ENCODE peak calls at places on chromosomes 12 and 14, in five cellular contexts. One of them, this sample, is unnamed.

GRCh38 chr12:29157486-29157946 is 8.4 kb downstream of the FAR2 start:
- DNase-seq in psoas muscle: no peak
- DNase-seq in suprapubic skin: no peak
- DNase-seq in adrenal gland: no peak
- DNase-seq in heart right ventricle: no peak
- DNase-seq in this sample: no peak

GRCh38 chr12:45191239-45191638 is 24.7 kb upstream of the ANO6 start:
- DNase-seq in psoas muscle: no peak
- DNase-seq in suprapubic skin: no peak
- DNase-seq in adrenal gland: no peak
- DNase-seq in heart right ventricle: no peak
- DNase-seq in this sample: no peak

GRCh38 chr14:79584679-79585078 is 626.6 kb downstream of the DIO2 start:
- DNase-seq in psoas muscle: no peak
- DNase-seq in suprapubic skin: no peak
- DNase-seq in adrenal gland: peak
- DNase-seq in heart right ventricle: no peak
- DNase-seq in this sample: no peak

GRCh38 chr14:68685419-68686211 is 107.3 kb downstream of the ZFP36L1 start:
- DNase-seq in psoas muscle: peak
- DNase-seq in suprapubic skin: no peak
- DNase-seq in adrenal gland: peak
- DNase-seq in heart right ventricle: no peak
- DNase-seq in this sample: no peak

GRCh38 chr14:95291859-95292542 is 27.7 kb downstream of the CLMN start:
- DNase-seq in psoas muscle: peak
- DNase-seq in suprapubic skin: peak
- DNase-seq in adrenal gland: peak
- DNase-seq in heart right ventricle: peak
- DNase-seq in this sample: peak

GRCh38 chr12:54217774-54218221 is 29.0 kb upstream of the SMUG1 start:
- DNase-seq in psoas muscle: no peak
- DNase-seq in suprapubic skin: peak
- DNase-seq in adrenal gland: no peak
- DNase-seq in heart right ventricle: peak
- DNase-seq in this sample: no peak

GRCh38 chr12:5997260-5997659 is 52.2 kb upstream of the ANO2 start:
- DNase-seq in psoas muscle: no peak
- DNase-seq in suprapubic skin: no peak
- DNase-seq in adrenal gland: no peak
- DNase-seq in heart right ventricle: no peak
- DNase-seq in this sample: no peak

GRCh38 chr14:80275208-80275850 is 64.0 kb upstream of the DIO2 start:
- DNase-seq in psoas muscle: no peak
- DNase-seq in suprapubic skin: no peak
- DNase-seq in adrenal gland: no peak
- DNase-seq in heart right ventricle: no peak
- DNase-seq in this sample: no peak

GRCh38 chr12:74780458-74781241 is 243.0 kb downstream of the ATXN7L3B start:
- DNase-seq in psoas muscle: no peak
- DNase-seq in suprapubic skin: no peak
- DNase-seq in adrenal gland: no peak
- DNase-seq in heart right ventricle: no peak
- DNase-seq in this sample: no peak

GRCh38 chr14:60116181-60116580 is 24.5 kb downstream of the PCNX4 start:
- DNase-seq in psoas muscle: no peak
- DNase-seq in suprapubic skin: no peak
- DNase-seq in adrenal gland: no peak
- DNase-seq in heart right ventricle: no peak
- DNase-seq in this sample: no peak

GRCh38 chr14:68675233-68675577 is 117.7 kb downstream of the ZFP36L1 start:
- DNase-seq in psoas muscle: no peak
- DNase-seq in suprapubic skin: peak
- DNase-seq in adrenal gland: no peak
- DNase-seq in heart right ventricle: no peak
- DNase-seq in this sample: no peak

GRCh38 chr14:71130491-71131179 is 223.4 kb downstream of the PCNX1 start:
- DNase-seq in psoas muscle: no peak
- DNase-seq in suprapubic skin: no peak
- DNase-seq in adrenal gland: peak
- DNase-seq in heart right ventricle: no peak
- DNase-seq in this sample: no peak

GRCh38 chr12:65192963-65193516 is 23.7 kb downstream of the LEMD3 start:
- DNase-seq in psoas muscle: no peak
- DNase-seq in suprapubic skin: no peak
- DNase-seq in adrenal gland: no peak
- DNase-seq in heart right ventricle: no peak
- DNase-seq in this sample: no peak

GRCh38 chr14:49768301-49769121 is 558 bp downstream of the KLHDC2 start:
- DNase-seq in psoas muscle: peak
- DNase-seq in suprapubic skin: peak
- DNase-seq in adrenal gland: peak
- DNase-seq in heart right ventricle: peak
- DNase-seq in this sample: peak

GRCh38 chr14:71852201-71852600 is 80.0 kb upstream of the RGS6 start:
- DNase-seq in psoas muscle: no peak
- DNase-seq in suprapubic skin: no peak
- DNase-seq in adrenal gland: no peak
- DNase-seq in heart right ventricle: no peak
- DNase-seq in this sample: no peak

GRCh38 chr14:59020382-59020781 is 168.1 kb upstream of the DAAM1 start:
- DNase-seq in psoas muscle: no peak
- DNase-seq in suprapubic skin: no peak
- DNase-seq in adrenal gland: no peak
- DNase-seq in heart right ventricle: no peak
- DNase-seq in this sample: no peak

GRCh38 chr12:9132008-9132535 is 16.4 kb upstream of the A2M start:
- DNase-seq in psoas muscle: no peak
- DNase-seq in suprapubic skin: no peak
- DNase-seq in adrenal gland: no peak
- DNase-seq in heart right ventricle: no peak
- DNase-seq in this sample: no peak

GRCh38 chr12:5390174-5390799 is 41.6 kb upstream of the NTF3 start:
- DNase-seq in psoas muscle: no peak
- DNase-seq in suprapubic skin: no peak
- DNase-seq in adrenal gland: no peak
- DNase-seq in heart right ventricle: no peak
- DNase-seq in this sample: no peak

GRCh38 chr12:80442426-80443222 is 1.4 kb upstream of the PTPRQ start:
- DNase-seq in psoas muscle: no peak
- DNase-seq in suprapubic skin: no peak
- DNase-seq in adrenal gland: no peak
- DNase-seq in heart right ventricle: no peak
- DNase-seq in this sample: no peak

GRCh38 chr12:129662184-129662583 is 241.6 kb downstream of the TMEM132D start:
- DNase-seq in psoas muscle: no peak
- DNase-seq in suprapubic skin: no peak
- DNase-seq in adrenal gland: no peak
- DNase-seq in heart right ventricle: no peak
- DNase-seq in this sample: no peak

GRCh38 chr12:100987552-100988277 is 193.1 kb downstream of the ANO4 start:
- DNase-seq in psoas muscle: no peak
- DNase-seq in suprapubic skin: no peak
- DNase-seq in adrenal gland: peak
- DNase-seq in heart right ventricle: no peak
- DNase-seq in this sample: no peak

GRCh38 chr12:57483466-57483865 is 3.8 kb upstream of the ARHGAP9 start:
- DNase-seq in psoas muscle: peak
- DNase-seq in suprapubic skin: no peak
- DNase-seq in adrenal gland: no peak
- DNase-seq in heart right ventricle: no peak
- DNase-seq in this sample: no peak

GRCh38 chr14:61420326-61420725 is 98.9 kb downstream of the PRKCH start:
- DNase-seq in psoas muscle: no peak
- DNase-seq in suprapubic skin: no peak
- DNase-seq in adrenal gland: peak
- DNase-seq in heart right ventricle: no peak
- DNase-seq in this sample: peak

GRCh38 chr14:64212666-64213065 is 81.5 kb downstream of the ESR2 start:
- DNase-seq in psoas muscle: no peak
- DNase-seq in suprapubic skin: no peak
- DNase-seq in adrenal gland: no peak
- DNase-seq in heart right ventricle: no peak
- DNase-seq in this sample: no peak

GRCh38 chr12:119114294-119114693 is 64.4 kb upstream of the HSPB8 start:
- DNase-seq in psoas muscle: no peak
- DNase-seq in suprapubic skin: no peak
- DNase-seq in adrenal gland: no peak
- DNase-seq in heart right ventricle: no peak
- DNase-seq in this sample: no peak

GRCh38 chr12:132429122-132429931 is 60.6 kb upstream of the FBRSL1 start:
- DNase-seq in psoas muscle: no peak
- DNase-seq in suprapubic skin: no peak
- DNase-seq in adrenal gland: no peak
- DNase-seq in heart right ventricle: peak
- DNase-seq in this sample: no peak

GRCh38 chr14:98226411-98226810 is 1045.6 kb downstream of the BCL11B start:
- DNase-seq in psoas muscle: no peak
- DNase-seq in suprapubic skin: no peak
- DNase-seq in adrenal gland: no peak
- DNase-seq in heart right ventricle: no peak
- DNase-seq in this sample: no peak
- H3K4me3 ChIP-seq in psoas muscle: no peak
- H3K4me3 ChIP-seq in suprapubic skin: no peak
- H3K4me3 ChIP-seq in adrenal gland: no peak
- H3K4me3 ChIP-seq in heart right ventricle: no peak
- H3K4me3 ChIP-seq in this sample: no peak

DNA sequence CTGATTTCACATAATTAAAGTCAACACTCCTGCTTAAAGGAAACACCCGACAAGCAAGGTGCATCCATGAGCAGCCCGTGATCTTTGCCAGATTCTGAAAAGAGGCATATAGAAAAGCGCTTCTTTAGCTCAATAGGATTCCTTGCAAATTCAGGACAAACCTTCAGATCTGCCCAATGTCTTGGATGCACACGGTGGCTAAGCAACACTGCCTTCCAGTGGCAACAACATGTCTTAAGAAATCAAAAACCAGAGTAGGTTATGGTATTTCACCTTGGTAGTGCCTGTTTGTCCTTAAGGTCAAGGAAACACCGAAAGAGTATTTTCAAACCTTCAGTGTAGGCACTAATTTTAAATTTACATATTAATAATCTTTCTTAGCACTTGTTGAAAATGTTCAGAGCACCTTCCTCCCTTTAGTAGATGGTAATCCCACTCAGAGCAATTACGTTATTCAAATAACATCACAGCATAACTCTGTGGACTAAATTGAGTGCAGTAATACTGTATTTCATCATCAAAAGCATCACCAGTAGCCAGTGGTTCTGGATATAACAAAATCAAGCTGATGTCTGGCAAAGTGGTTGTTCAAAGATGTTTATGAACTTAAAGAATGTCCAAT is 58.0 kb upstream of the CDKN3 start:
- DNase-seq in psoas muscle: no peak
- DNase-seq in suprapubic skin: no peak
- DNase-seq in adrenal gland: no peak
- DNase-seq in heart right ventricle: no peak
- DNase-seq in this sample: no peak
- TF ChIP-seq CTCF in psoas muscle: no peak
- TF ChIP-seq CTCF in suprapubic skin: no peak
- TF ChIP-seq CTCF in adrenal gland: no peak
- TF ChIP-seq CTCF in heart right ventricle: peak
- TF ChIP-seq CTCF in this sample: peak

DNA sequence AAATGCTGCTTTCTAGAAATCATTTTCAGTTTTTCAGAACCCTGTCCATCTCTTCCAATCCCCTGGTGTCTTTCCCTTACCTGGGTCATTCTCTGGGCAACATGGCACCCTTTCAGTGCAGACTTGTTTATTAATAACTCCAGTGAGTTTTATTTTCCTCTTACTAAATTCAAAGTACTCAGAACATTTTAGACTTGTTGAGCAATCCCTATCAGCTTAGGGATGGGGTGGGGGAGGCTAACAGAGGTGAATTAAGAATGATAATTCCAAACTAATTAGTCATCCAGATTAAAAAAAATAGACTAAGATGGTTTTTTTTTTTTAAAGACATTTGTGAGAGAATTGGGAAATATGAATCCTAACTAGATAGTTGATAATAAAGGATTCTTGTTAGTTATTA is 10.7 kb downstream of the GPRC5A start:
- DNase-seq in psoas muscle: no peak
- DNase-seq in suprapubic skin: no peak
- DNase-seq in adrenal gland: peak
- DNase-seq in heart right ventricle: no peak
- DNase-seq in this sample: no peak
- H3K4me3 ChIP-seq in psoas muscle: no peak
- H3K4me3 ChIP-seq in suprapubic skin: no peak
- H3K4me3 ChIP-seq in adrenal gland: no peak
- H3K4me3 ChIP-seq in heart right ventricle: no peak
- H3K4me3 ChIP-seq in this sample: no peak

GRCh38 chr12:103160622-103161021 is 203.1 kb downstream of the ASCL1 start:
- DNase-seq in psoas muscle: no peak
- DNase-seq in suprapubic skin: no peak
- DNase-seq in adrenal gland: no peak
- DNase-seq in heart right ventricle: no peak
- DNase-seq in this sample: no peak

GRCh38 chr12:103166949-103167348 is 209.5 kb downstream of the ASCL1 start:
- DNase-seq in psoas muscle: no peak
- DNase-seq in suprapubic skin: no peak
- DNase-seq in adrenal gland: no peak
- DNase-seq in heart right ventricle: no peak
- DNase-seq in this sample: no peak

GRCh38 chr12:103161582-103161981 is 204.1 kb downstream of the ASCL1 start:
- DNase-seq in psoas muscle: no peak
- DNase-seq in suprapubic skin: no peak
- DNase-seq in adrenal gland: no peak
- DNase-seq in heart right ventricle: no peak
- DNase-seq in this sample: no peak
- TF ChIP-seq CTCF in psoas muscle: no peak
- TF ChIP-seq CTCF in suprapubic skin: no peak
- TF ChIP-seq CTCF in adrenal gland: no peak
- TF ChIP-seq CTCF in heart right ventricle: no peak
- TF ChIP-seq CTCF in this sample: no peak

GRCh38 chr12:51822261-51822616 is 26.3 kb downstream of the FIGNL2 start:
- DNase-seq in psoas muscle: no peak
- DNase-seq in suprapubic skin: no peak
- DNase-seq in adrenal gland: no peak
- DNase-seq in heart right ventricle: no peak
- DNase-seq in this sample: no peak
- H3K4me3 ChIP-seq in psoas muscle: no peak
- H3K4me3 ChIP-seq in suprapubic skin: peak
- H3K4me3 ChIP-seq in adrenal gland: no peak
- H3K4me3 ChIP-seq in heart right ventricle: no peak
- H3K4me3 ChIP-seq in this sample: no peak

DNA sequence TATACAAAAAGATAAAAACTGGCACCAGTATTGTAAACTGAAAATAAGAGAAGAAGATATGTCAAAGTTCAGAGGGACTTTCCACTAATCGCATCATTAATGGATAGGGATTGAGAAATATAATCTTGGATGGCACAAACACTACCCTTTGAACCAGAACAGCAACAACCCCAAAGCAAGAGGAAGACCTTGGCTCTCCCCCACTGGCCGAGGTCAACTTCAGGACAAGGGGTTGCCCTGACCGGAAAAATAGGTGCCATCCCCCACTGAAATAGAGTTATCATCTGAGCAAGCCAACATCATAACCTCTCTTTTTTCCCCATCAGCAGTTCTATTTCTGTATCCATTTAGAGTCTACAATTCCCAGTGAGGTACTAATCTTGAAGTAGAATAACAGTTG is 72.4 kb upstream of the PCED1B start:
- DNase-seq in psoas muscle: no peak
- DNase-seq in suprapubic skin: no peak
- DNase-seq in adrenal gland: peak
- DNase-seq in heart right ventricle: no peak
- DNase-seq in this sample: no peak
- TF ChIP-seq CTCF in psoas muscle: no peak
- TF ChIP-seq CTCF in suprapubic skin: no peak
- TF ChIP-seq CTCF in adrenal gland: no peak
- TF ChIP-seq CTCF in heart right ventricle: no peak
- TF ChIP-seq CTCF in this sample: no peak

This sample was measured in prostate gland.